ENCODE peak calls at places on chromosomes 5 and 9, in nine cellular contexts. Y, O, T, M, R, D, Q, E and A are unnamed samples.

GRCh38 chr5:22070151-22070550 is 783.0 kb downstream of the CDH12 start:
- DNase-seq in Y (no peak), O (no peak), T (no peak), M (no peak), R (no peak), D (no peak), Q (no peak), E (no peak), A (no peak)

GRCh38 chr5:98771389-98772109 is 1.9 kb upstream of the RGMB start:
- DNase-seq in Y (peak), O (no peak), T (peak), M (peak), R (peak), D (peak), Q (peak), E (no peak), A (peak)

GRCh38 chr5:93117753-93118531 is 463.1 kb downstream of the NR2F1-AS1 start:
- DNase-seq in Y (no peak), O (no peak), T (no peak), M (no peak), R (no peak), D (peak), Q (no peak), E (no peak), A (no peak)

GRCh38 chr9:109416135-109416706 is 81.9 kb downstream of the PTPN3 start:
- DNase-seq in Y (no peak), O (no peak), T (no peak), M (no peak), R (no peak), D (no peak), Q (no peak), E (no peak), A (no peak)

GRCh38 chr5:136984772-136985455 is 514.2 kb downstream of the SPOCK1 start:
- DNase-seq in Y (no peak), O (no peak), T (no peak), M (no peak), R (no peak), D (no peak), Q (no peak), E (no peak), A (no peak)

GRCh38 chr5:177312649-177313181 is 1.0 kb upstream of the MXD3 start:
- DNase-seq in Y (no peak), O (no peak), T (no peak), M (peak), R (no peak), D (no peak), Q (no peak), E (no peak), A (no peak)

GRCh38 chr9:16154570-16155078 is 601.8 kb downstream of the CCDC171 start:
- DNase-seq in Y (no peak), O (no peak), T (no peak), M (peak), R (peak), D (no peak), Q (no peak), E (peak), A (peak)

GRCh38 chr9:110148384-110148783 is 59.6 kb downstream of the C9orf152 start:
- DNase-seq in Y (peak), O (no peak), T (no peak), M (no peak), R (no peak), D (peak), Q (no peak), E (no peak), A (no peak)

GRCh38 chr9:29004988-29005387 is 1431.7 kb upstream of the C9orf72 start:
- DNase-seq in Y (no peak), O (no peak), T (no peak), M (no peak), R (no peak), D (no peak), Q (no peak), E (no peak), A (no peak)

GRCh38 chr9:108691614-108692013 is 164.2 kb downstream of the ACTL7B start:
- DNase-seq in Y (no peak), O (no peak), T (no peak), M (no peak), R (no peak), D (no peak), Q (no peak), E (no peak), A (no peak)

GRCh38 chr5:90547072-90547536 is 11.5 kb upstream of the ADGRV1 start:
- DNase-seq in Y (no peak), O (no peak), T (no peak), M (peak), R (no peak), D (no peak), Q (no peak), E (no peak), A (no peak)

GRCh38 chr9:27634879-27635278 is 61.6 kb upstream of the C9orf72 start:
- DNase-seq in Y (no peak), O (no peak), T (no peak), M (no peak), R (peak), D (no peak), Q (no peak), E (no peak), A (no peak)

GRCh38 chr9:129624947-129625346 is 1.0 kb upstream of the NTMT1 start:
- DNase-seq in Y (no peak), O (no peak), T (no peak), M (no peak), R (peak), D (peak), Q (no peak), E (no peak), A (no peak)

GRCh38 chr9:112044183-112044582 is 130.9 kb downstream of the SUSD1 start:
- DNase-seq in Y (no peak), O (no peak), T (no peak), M (no peak), R (no peak), D (peak), Q (no peak), E (no peak), A (no peak)

GRCh38 chr5:103469288-103470065 is 93.1 kb downstream of the NUDT12 start:
- DNase-seq in Y (no peak), O (no peak), T (no peak), M (no peak), R (no peak), D (peak), Q (no peak), E (no peak), A (no peak)

GRCh38 chr9:74887041-74887980 is at the start of gene TRPM6:
- DNase-seq in Y (peak), O (peak), T (peak), M (peak), R (peak), D (peak), Q (peak), E (peak), A (peak)

GRCh38 chr5:167802755-167803431 is 488.6 kb upstream of the WWC1 start:
- DNase-seq in Y (no peak), O (no peak), T (no peak), M (no peak), R (no peak), D (no peak), Q (no peak), E (no peak), A (no peak)

GRCh38 chr9:132241840-132242620 is 80.2 kb downstream of the NTNG2 start:
- DNase-seq in Y (peak), O (no peak), T (no peak), M (no peak), R (peak), D (no peak), Q (peak), E (no peak), A (peak)

GRCh38 chr9:93479726-93480125 is 26.3 kb upstream of the FAM120AOS start:
- DNase-seq in Y (no peak), O (no peak), T (peak), M (no peak), R (no peak), D (peak), Q (no peak), E (no peak), A (no peak)

GRCh38 chr5:757931-758697 is 26.4 kb downstream of the ZDHHC11B start:
- DNase-seq in Y (no peak), O (no peak), T (no peak), M (no peak), R (no peak), D (no peak), Q (peak), E (peak), A (peak)

GRCh38 chr9:98818764-98819163 is 11.3 kb downstream of the GALNT12 start:
- DNase-seq in Y (no peak), O (no peak), T (no peak), M (no peak), R (no peak), D (no peak), Q (no peak), E (no peak), A (no peak)

GRCh38 chr5:139639619-139640431 is 8.3 kb upstream of the CXXC5 start:
- DNase-seq in Y (no peak), O (no peak), T (no peak), M (no peak), R (peak), D (peak), Q (no peak), E (peak), A (no peak)

GRCh38 chr9:12141422-12141821 is 551.8 kb upstream of the TYRP1 start:
- DNase-seq in Y (no peak), O (no peak), T (no peak), M (no peak), R (peak), D (no peak), Q (no peak), E (no peak), A (no peak)

GRCh38 chr9:129312251-129312650 is 134.2 kb upstream of the IER5L start:
- DNase-seq in Y (no peak), O (no peak), T (no peak), M (no peak), R (no peak), D (no peak), Q (no peak), E (no peak), A (peak)

GRCh38 chr9:24293391-24293790 is 252.3 kb downstream of the IZUMO3 start:
- DNase-seq in Y (no peak), O (no peak), T (no peak), M (no peak), R (no peak), D (no peak), Q (no peak), E (no peak), A (no peak)

GRCh38 chr9:112378441-112379176 is 1.3 kb upstream of the HSDL2 start:
- DNase-seq in Y (no peak), O (no peak), T (no peak), M (peak), R (no peak), D (no peak), Q (peak), E (no peak), A (no peak)

GRCh38 chr5:68749648-68750047 is 344.2 kb upstream of the SLC30A5 start:
- DNase-seq in Y (no peak), O (no peak), T (no peak), M (no peak), R (peak), D (no peak), Q (no peak), E (no peak), A (no peak)

GRCh38 chr9:125746017-125746773 is 978 bp upstream of the PBX3 start:
- DNase-seq in Y (peak), O (peak), T (peak), M (peak), R (peak), D (peak), Q (peak), E (peak), A (peak)
- TF ChIP-seq POLR2A in Y (no peak), O (no peak), T (peak), M (peak), R (no peak), D (no peak), Q (peak), E (no peak), A (peak)

GRCh38 chr5:154418344-154418820 is 27.4 kb upstream of the SAP30L start:
- DNase-seq in Y (no peak), O (no peak), T (no peak), M (no peak), R (no peak), D (no peak), Q (no peak), E (no peak), A (no peak)

GRCh38 chr5:154422298-154422697 is 23.5 kb upstream of the SAP30L start:
- DNase-seq in Y (no peak), O (no peak), T (no peak), M (no peak), R (peak), D (no peak), Q (no peak), E (no peak), A (no peak)

GRCh38 chr5:154419236-154419635 is 26.6 kb upstream of the SAP30L start:
- DNase-seq in Y (no peak), O (no peak), T (no peak), M (no peak), R (no peak), D (no peak), Q (no peak), E (no peak), A (no peak)

DNA sequence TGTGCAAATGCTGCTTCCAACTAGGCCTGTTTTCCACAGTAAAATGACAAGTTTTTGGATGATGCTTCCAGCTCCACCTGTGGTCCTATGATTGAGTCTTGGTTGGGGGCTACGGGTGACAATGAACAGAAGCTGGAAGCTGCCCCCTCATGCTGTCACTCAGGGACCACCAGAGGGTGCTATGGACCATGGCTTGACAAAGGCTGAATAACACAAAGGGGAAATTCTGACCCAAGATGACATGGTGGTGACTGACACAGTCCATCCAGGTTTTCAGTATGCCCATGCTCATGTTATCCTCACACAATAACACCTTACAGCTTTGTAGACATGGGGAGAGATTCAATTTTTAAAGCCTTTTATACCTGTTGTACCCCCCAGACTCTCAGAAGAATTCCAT is 23.9 kb upstream of the SAP30L start:
- DNase-seq in Y (no peak), O (no peak), T (no peak), M (peak), R (peak), D (peak), Q (no peak), E (no peak), A (no peak)
- TF ChIP-seq CTCF in Y (peak), O (no peak), T (no peak), M (peak), R (peak), D (peak), Q (no peak), E (peak), A (no peak)

GRCh38 chr5:157747173-157747758 is 3.8 kb downstream of the LSM11 start:
- DNase-seq in Y (no peak), O (no peak), T (no peak), M (no peak), R (no peak), D (no peak), Q (no peak), E (no peak), A (no peak)

GRCh38 chr5:157744055-157745011 is 821 bp downstream of the LSM11 start:
- DNase-seq in Y (no peak), O (no peak), T (no peak), M (no peak), R (peak), D (no peak), Q (peak), E (no peak), A (peak)

GRCh38 chr5:157745041-157745456 is 1.5 kb downstream of the LSM11 start:
- DNase-seq in Y (no peak), O (no peak), T (no peak), M (no peak), R (no peak), D (no peak), Q (no peak), E (no peak), A (no peak)

GRCh38 chr5:157740211-157740610 is 3.3 kb upstream of the LSM11 start:
- DNase-seq in Y (no peak), O (no peak), T (no peak), M (peak), R (peak), D (no peak), Q (no peak), E (peak), A (no peak)

GRCh38 chr5:157743163-157744054 is at the start of gene LSM11:
- DNase-seq in Y (peak), O (peak), T (peak), M (peak), R (peak), D (peak), Q (peak), E (peak), A (peak)
- TF ChIP-seq POLR2A in Y (no peak), O (no peak), T (no peak), M (no peak), R (peak), D (peak), Q (peak), E (no peak), A (no peak)

GRCh38 chr5:76062502-76062901 is 20.7 kb upstream of the SV2C start:
- DNase-seq in Y (no peak), O (no peak), T (no peak), M (no peak), R (no peak), D (no peak), Q (no peak), E (no peak), A (no peak)
- TF ChIP-seq CTCF in Y (no peak), O (no peak), T (no peak), M (no peak), R (no peak), D (no peak), Q (no peak), E (no peak), A (no peak)

GRCh38 chr5:168991311-168991710 is 309.6 kb downstream of the SLIT3 start:
- DNase-seq in Y (no peak), O (no peak), T (no peak), M (peak), R (no peak), D (no peak), Q (no peak), E (no peak), A (no peak)
- TF ChIP-seq POLR2A in Y (no peak), O (no peak), T (no peak), M (no peak), R (no peak), D (no peak), Q (no peak), E (no peak), A (no peak)

GRCh38 chr5:32708949-32709348 is 2.2 kb upstream of the NPR3 start:
- DNase-seq in Y (no peak), O (no peak), T (no peak), M (no peak), R (no peak), D (no peak), Q (no peak), E (peak), A (no peak)
- TF ChIP-seq CTCF in Y (no peak), O (no peak), T (no peak), M (no peak), R (no peak), D (no peak), Q (no peak), E (no peak), A (no peak)

GRCh38 chr5:55737793-55738192 is at the start of gene DDX4:
- DNase-seq in Y (no peak), O (no peak), T (no peak), M (no peak), R (no peak), D (no peak), Q (no peak), E (no peak), A (no peak)
- TF ChIP-seq POLR2A in Y (no peak), O (no peak), T (no peak), M (no peak), R (no peak), D (no peak), Q (no peak), E (no peak), A (no peak)

GRCh38 chr5:151497391-151498002 is 50.1 kb downstream of the SLC36A1 start:
- DNase-seq in Y (no peak), O (no peak), T (no peak), M (no peak), R (peak), D (no peak), Q (no peak), E (no peak), A (no peak)
- TF ChIP-seq CTCF in Y (no peak), O (no peak), T (no peak), M (no peak), R (no peak), D (no peak), Q (no peak), E (no peak), A (no peak)

GRCh38 chr9:87810008-87810407 is 72.7 kb upstream of the SPATA31E1 start:
- DNase-seq in Y (no peak), O (no peak), T (no peak), M (no peak), R (no peak), D (no peak), Q (no peak), E (no peak), A (no peak)

GRCh38 chr9:87812375-87813118 is 70.1 kb upstream of the SPATA31E1 start:
- DNase-seq in Y (no peak), O (no peak), T (no peak), M (peak), R (peak), D (peak), Q (no peak), E (no peak), A (no peak)

GRCh38 chr9:87816041-87816440 is 66.6 kb upstream of the SPATA31E1 start:
- DNase-seq in Y (no peak), O (no peak), T (peak), M (no peak), R (no peak), D (peak), Q (no peak), E (no peak), A (no peak)

GRCh38 chr9:87813119-87813463 is 69.6 kb upstream of the SPATA31E1 start:
- DNase-seq in Y (no peak), O (no peak), T (no peak), M (no peak), R (no peak), D (no peak), Q (no peak), E (peak), A (no peak)

DNA sequence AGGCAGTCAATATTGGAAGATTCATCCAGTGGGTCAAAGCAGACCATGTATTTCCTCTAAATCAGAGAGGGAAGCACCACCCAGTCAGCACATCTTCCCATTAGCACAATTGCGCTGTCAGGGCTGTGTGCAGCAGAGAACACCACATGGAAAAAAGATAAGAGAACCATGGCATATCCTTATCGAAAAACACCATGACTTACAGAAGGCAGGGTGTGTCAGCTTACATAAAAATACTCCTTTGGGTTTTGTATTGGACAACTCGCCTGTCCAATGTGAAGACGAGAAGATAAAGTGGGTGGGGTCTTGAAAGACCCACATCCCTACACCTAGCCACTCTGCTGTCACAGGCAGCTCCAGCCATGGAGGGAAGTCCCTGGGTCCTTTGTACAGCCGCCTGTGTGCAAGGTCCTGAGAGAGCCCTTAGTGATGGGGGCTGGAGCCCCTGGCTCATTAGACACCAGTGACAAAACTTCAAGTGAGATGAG is 71.9 kb upstream of the SPATA31E1 start:
- DNase-seq in Y (no peak), O (no peak), T (no peak), M (no peak), R (no peak), D (no peak), Q (no peak), E (no peak), A (no peak)
- TF ChIP-seq POLR2A in Y (no peak), O (no peak), T (no peak), M (no peak), R (no peak), D (no peak), Q (no peak), E (no peak), A (no peak)

GRCh38 chr5:131810510-131811249 is 13.9 kb upstream of the FNIP1 start:
- DNase-seq in Y (no peak), O (no peak), T (no peak), M (peak), R (peak), D (peak), Q (no peak), E (no peak), A (no peak)
- TF ChIP-seq CTCF in Y (peak), O (no peak), T (no peak), M (peak), R (peak), D (peak), Q (no peak), E (peak), A (no peak)